ENCODE peak calls at places on chromosomes 11 and 22, in four cellular contexts. One of them, this sample, is unnamed.

GRCh38 chr11:125465254-125465653 is 30.8 kb downstream of the FEZ1 start:
- DNase-seq in osteoblast: peak
- DNase-seq in endothelial cell: no peak
- DNase-seq in AG10803: no peak
- DNase-seq in this sample: no peak

GRCh38 chr11:21105196-21105917 is 436.0 kb downstream of the NELL1 start:
- DNase-seq in AG10803: no peak
- DNase-seq in osteoblast: no peak
- DNase-seq in endothelial cell: no peak
- DNase-seq in this sample: no peak

GRCh38 chr11:80873309-80873999 is 1432.6 kb upstream of the TENM4 start:
- DNase-seq in endothelial cell: no peak
- DNase-seq in osteoblast: no peak
- DNase-seq in AG10803: no peak
- DNase-seq in this sample: no peak

GRCh38 chr22:42269407-42270177 is 861 bp downstream of the TCF20 start:
- DNase-seq in endothelial cell: peak
- DNase-seq in AG10803: no peak
- DNase-seq in osteoblast: peak
- DNase-seq in this sample: no peak

GRCh38 chr22:37752189-37753061 is 55.3 kb upstream of the GCAT start:
- DNase-seq in AG10803: peak
- DNase-seq in osteoblast: peak
- DNase-seq in endothelial cell: no peak
- DNase-seq in this sample: no peak

GRCh38 chr22:46737976-46738641 is at the start of gene CERK:
- DNase-seq in endothelial cell: peak
- DNase-seq in AG10803: peak
- DNase-seq in osteoblast: peak
- DNase-seq in this sample: peak

GRCh38 chr22:27075028-27075678 is 417.8 kb downstream of the MIAT start:
- DNase-seq in osteoblast: no peak
- DNase-seq in endothelial cell: peak
- DNase-seq in AG10803: no peak
- DNase-seq in this sample: no peak

GRCh38 chr22:48945621-48946458 is 881.8 kb downstream of the BRD1 start:
- DNase-seq in endothelial cell: no peak
- DNase-seq in osteoblast: no peak
- DNase-seq in AG10803: no peak
- DNase-seq in this sample: peak

GRCh38 chr11:131510662-131511061 is 140.2 kb downstream of the NTM start:
- DNase-seq in AG10803: no peak
- DNase-seq in osteoblast: no peak
- DNase-seq in endothelial cell: no peak
- DNase-seq in this sample: no peak

GRCh38 chr22:39577361-39577760 is 6.8 kb downstream of the CACNA1I start:
- DNase-seq in osteoblast: peak
- DNase-seq in AG10803: no peak
- DNase-seq in endothelial cell: no peak
- DNase-seq in this sample: no peak

GRCh38 chr22:36056980-36057379 is 28.4 kb upstream of the RBFOX2 start:
- DNase-seq in osteoblast: no peak
- DNase-seq in AG10803: peak
- DNase-seq in endothelial cell: no peak
- DNase-seq in this sample: no peak

GRCh38 chr11:72625746-72626636 is 48.2 kb downstream of the PDE2A start:
- DNase-seq in endothelial cell: peak
- DNase-seq in osteoblast: no peak
- DNase-seq in AG10803: peak
- DNase-seq in this sample: no peak

GRCh38 chr11:100297516-100297915 is 389.6 kb upstream of the ARHGAP42 start:
- DNase-seq in endothelial cell: no peak
- DNase-seq in AG10803: no peak
- DNase-seq in osteoblast: no peak
- DNase-seq in this sample: no peak

GRCh38 chr11:120554771-120555432 is 43.4 kb downstream of the GRIK4 start:
- DNase-seq in AG10803: peak
- DNase-seq in endothelial cell: no peak
- DNase-seq in osteoblast: no peak
- DNase-seq in this sample: no peak

GRCh38 chr22:27139935-27140493 is 482.6 kb downstream of the MIAT start:
- DNase-seq in AG10803: peak
- DNase-seq in osteoblast: peak
- DNase-seq in endothelial cell: no peak
- DNase-seq in this sample: peak

GRCh38 chr11:75428301-75428724 is 4.7 kb downstream of the KLHL35 start:
- DNase-seq in endothelial cell: no peak
- DNase-seq in osteoblast: peak
- DNase-seq in AG10803: peak
- DNase-seq in this sample: no peak

GRCh38 chr11:78219493-78220217 is 30.9 kb downstream of the USP35 start:
- DNase-seq in endothelial cell: no peak
- DNase-seq in AG10803: no peak
- DNase-seq in osteoblast: peak
- DNase-seq in this sample: no peak

GRCh38 chr11:116606060-116606459 is 166.7 kb downstream of the BUD13 start:
- DNase-seq in endothelial cell: no peak
- DNase-seq in osteoblast: no peak
- DNase-seq in AG10803: no peak
- DNase-seq in this sample: no peak

GRCh38 chr11:116602637-116602942 is 170.2 kb downstream of the BUD13 start:
- DNase-seq in endothelial cell: no peak
- DNase-seq in AG10803: no peak
- DNase-seq in osteoblast: no peak
- DNase-seq in this sample: no peak

GRCh38 chr11:116607027-116607426 is 165.8 kb downstream of the BUD13 start:
- DNase-seq in osteoblast: no peak
- DNase-seq in AG10803: no peak
- DNase-seq in endothelial cell: no peak
- DNase-seq in this sample: peak

GRCh38 chr11:116603783-116604323 is 168.9 kb downstream of the BUD13 start:
- DNase-seq in osteoblast: no peak
- DNase-seq in AG10803: no peak
- DNase-seq in endothelial cell: no peak
- DNase-seq in this sample: no peak

GRCh38 chr11:116605543-116605942 is 167.2 kb downstream of the BUD13 start:
- DNase-seq in AG10803: no peak
- DNase-seq in endothelial cell: peak
- DNase-seq in osteoblast: no peak
- DNase-seq in this sample: peak
- TF ChIP-seq CTCF in AG10803: peak
- TF ChIP-seq CTCF in endothelial cell: peak
- TF ChIP-seq CTCF in osteoblast: peak
- TF ChIP-seq CTCF in this sample: no peak

GRCh38 chr11:97610000-97610399 is 1220.2 kb downstream of the JRKL start:
- DNase-seq in osteoblast: no peak
- DNase-seq in endothelial cell: no peak
- DNase-seq in AG10803: no peak
- DNase-seq in this sample: no peak
- TF ChIP-seq CTCF in osteoblast: no peak
- TF ChIP-seq CTCF in endothelial cell: no peak
- TF ChIP-seq CTCF in AG10803: no peak
- TF ChIP-seq CTCF in this sample: no peak

DNA sequence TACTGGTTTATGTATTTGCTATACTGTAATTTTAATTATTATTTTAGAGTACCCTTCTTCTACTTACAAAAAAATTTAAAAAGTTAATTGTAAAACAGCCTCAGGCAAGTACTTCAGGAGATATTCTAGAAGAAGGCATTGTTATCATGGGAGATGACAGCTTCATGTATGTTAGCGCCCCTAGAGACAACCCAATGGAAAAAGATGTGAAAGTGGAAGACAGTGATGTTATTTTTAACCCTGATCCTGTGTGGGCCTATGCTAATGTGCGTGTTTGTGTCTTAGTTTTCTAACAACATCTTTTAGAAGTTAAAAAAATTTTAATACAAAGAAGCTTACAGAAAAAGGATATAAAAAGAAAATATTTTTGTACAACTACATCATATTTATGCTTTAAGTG is 205.0 kb downstream of the FAM76B start:
- DNase-seq in AG10803: no peak
- DNase-seq in endothelial cell: no peak
- DNase-seq in osteoblast: no peak
- DNase-seq in this sample: no peak
- TF ChIP-seq CTCF in AG10803: no peak
- TF ChIP-seq CTCF in endothelial cell: no peak
- TF ChIP-seq CTCF in osteoblast: no peak
- TF ChIP-seq CTCF in this sample: no peak

DNA sequence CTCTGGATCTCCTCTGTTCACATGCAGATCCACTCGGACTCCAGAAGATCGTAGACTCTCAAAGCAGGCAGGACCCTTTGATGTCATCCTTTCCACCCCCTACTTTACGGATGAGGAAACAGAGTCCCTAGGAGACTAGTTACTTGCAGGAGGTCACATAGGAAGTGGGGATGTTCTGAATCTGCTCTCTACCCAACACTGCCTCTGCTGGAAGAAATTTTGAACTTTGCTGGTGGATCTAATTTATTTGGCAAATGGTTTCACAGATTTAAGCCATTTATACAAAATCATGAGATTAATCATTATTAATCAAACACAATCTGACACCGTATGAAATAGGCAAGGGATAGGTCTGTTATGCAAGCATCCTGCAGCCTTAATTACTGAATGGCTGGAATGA is 55.0 kb upstream of the USP47 start:
- DNase-seq in endothelial cell: peak
- DNase-seq in osteoblast: no peak
- DNase-seq in AG10803: peak
- DNase-seq in this sample: no peak
- TF ChIP-seq CTCF in endothelial cell: no peak
- TF ChIP-seq CTCF in osteoblast: peak
- TF ChIP-seq CTCF in AG10803: peak
- TF ChIP-seq CTCF in this sample: peak